ENCODE peak calls at places on chromosomes 4 and X, in seven cellular contexts. One of them, this sample, is unnamed.

GRCh38 chrX:57227691-57228090 is 58.8 kb upstream of the FAAH2 start:
- DNase-seq in H9: peak; percentile 57
- DNase-seq in IMR-90: no peak
- DNase-seq in mesenchymal stem cell: no peak
- DNase-seq in mesendoderm: peak; percentile 23
- DNase-seq in H1: no peak
- DNase-seq in trophoblast cell: no peak
- DNase-seq in this sample: no peak

GRCh38 chr4:108849611-108850406 is 87.0 kb upstream of the ETNPPL start:
- DNase-seq in H9: no peak
- DNase-seq in IMR-90: peak; percentile 80
- DNase-seq in mesenchymal stem cell: peak; percentile 81
- DNase-seq in mesendoderm: no peak
- DNase-seq in H1: no peak
- DNase-seq in trophoblast cell: no peak
- DNase-seq in this sample: no peak

GRCh38 chrX:18291006-18291545 is 63.4 kb downstream of the SCML2 start:
- DNase-seq in H9: no peak
- DNase-seq in IMR-90: peak; percentile 66
- DNase-seq in mesenchymal stem cell: peak; percentile 68
- DNase-seq in mesendoderm: no peak
- DNase-seq in H1: no peak
- DNase-seq in trophoblast cell: no peak
- DNase-seq in this sample: no peak

GRCh38 chr4:81165853-81166430 is 49.1 kb downstream of the PRKG2 start:
- DNase-seq in H9: no peak
- DNase-seq in IMR-90: peak; percentile 11
- DNase-seq in mesenchymal stem cell: no peak
- DNase-seq in mesendoderm: peak; percentile 21
- DNase-seq in H1: no peak
- DNase-seq in trophoblast cell: no peak
- DNase-seq in this sample: no peak

GRCh38 chr4:147837854-147838253 is 106.0 kb downstream of the ARHGAP10 start:
- DNase-seq in H9: no peak
- DNase-seq in IMR-90: no peak
- DNase-seq in mesenchymal stem cell: no peak
- DNase-seq in mesendoderm: no peak
- DNase-seq in H1: no peak
- DNase-seq in trophoblast cell: no peak
- DNase-seq in this sample: no peak

GRCh38 chr4:162761965-162762364 is 404.7 kb downstream of the NAF1 start:
- DNase-seq in H9: no peak
- DNase-seq in IMR-90: no peak
- DNase-seq in mesenchymal stem cell: no peak
- DNase-seq in mesendoderm: no peak
- DNase-seq in H1: no peak
- DNase-seq in trophoblast cell: no peak
- DNase-seq in this sample: no peak

GRCh38 chrX:1389181-1389992 is 2.5 kb downstream of the SLC25A6 start:
- DNase-seq in H9: no peak
- DNase-seq in IMR-90: no peak
- DNase-seq in mesenchymal stem cell: no peak
- DNase-seq in mesendoderm: no peak
- DNase-seq in H1: no peak
- DNase-seq in trophoblast cell: no peak
- DNase-seq in this sample: no peak

GRCh38 chrX:39204945-39205344 is 403.7 kb downstream of the MID1IP1 start:
- DNase-seq in H9: no peak
- DNase-seq in IMR-90: no peak
- DNase-seq in mesenchymal stem cell: peak; percentile 1
- DNase-seq in mesendoderm: no peak
- DNase-seq in H1: no peak
- DNase-seq in trophoblast cell: no peak
- DNase-seq in this sample: no peak

GRCh38 chr4:5267418-5267817 is 216.1 kb downstream of the STK32B start:
- DNase-seq in H9: no peak
- DNase-seq in IMR-90: peak; percentile 25
- DNase-seq in mesenchymal stem cell: peak; percentile 12
- DNase-seq in mesendoderm: no peak
- DNase-seq in H1: no peak
- DNase-seq in trophoblast cell: no peak
- DNase-seq in this sample: no peak

GRCh38 chrX:46849933-46850332 is 13.1 kb downstream of the RP2 start:
- DNase-seq in H9: no peak
- DNase-seq in IMR-90: peak; percentile 34
- DNase-seq in mesenchymal stem cell: peak; percentile 50
- DNase-seq in mesendoderm: no peak
- DNase-seq in H1: no peak
- DNase-seq in trophoblast cell: no peak
- DNase-seq in this sample: no peak

GRCh38 chr4:17068885-17069284 is 170.4 kb upstream of the LDB2 start:
- DNase-seq in H9: no peak
- DNase-seq in IMR-90: no peak
- DNase-seq in mesenchymal stem cell: peak; percentile 18
- DNase-seq in mesendoderm: no peak
- DNase-seq in H1: no peak
- DNase-seq in trophoblast cell: no peak
- DNase-seq in this sample: no peak

GRCh38 chr4:17065821-17066220 is 167.4 kb upstream of the LDB2 start:
- DNase-seq in H9: no peak
- DNase-seq in IMR-90: no peak
- DNase-seq in mesenchymal stem cell: no peak
- DNase-seq in mesendoderm: no peak
- DNase-seq in H1: no peak
- DNase-seq in trophoblast cell: no peak
- DNase-seq in this sample: no peak

GRCh38 chr4:17068396-17068795 is 170.0 kb upstream of the LDB2 start:
- DNase-seq in H9: no peak
- DNase-seq in IMR-90: peak; percentile 38
- DNase-seq in mesenchymal stem cell: peak; percentile 51
- DNase-seq in mesendoderm: no peak
- DNase-seq in H1: no peak
- DNase-seq in trophoblast cell: no peak
- DNase-seq in this sample: no peak

GRCh38 chr4:17066241-17066640 is 167.8 kb upstream of the LDB2 start:
- DNase-seq in H9: no peak
- DNase-seq in IMR-90: peak; percentile 53
- DNase-seq in mesenchymal stem cell: peak; percentile 31
- DNase-seq in mesendoderm: peak; percentile 58
- DNase-seq in H1: no peak
- DNase-seq in trophoblast cell: no peak
- DNase-seq in this sample: no peak

DNA sequence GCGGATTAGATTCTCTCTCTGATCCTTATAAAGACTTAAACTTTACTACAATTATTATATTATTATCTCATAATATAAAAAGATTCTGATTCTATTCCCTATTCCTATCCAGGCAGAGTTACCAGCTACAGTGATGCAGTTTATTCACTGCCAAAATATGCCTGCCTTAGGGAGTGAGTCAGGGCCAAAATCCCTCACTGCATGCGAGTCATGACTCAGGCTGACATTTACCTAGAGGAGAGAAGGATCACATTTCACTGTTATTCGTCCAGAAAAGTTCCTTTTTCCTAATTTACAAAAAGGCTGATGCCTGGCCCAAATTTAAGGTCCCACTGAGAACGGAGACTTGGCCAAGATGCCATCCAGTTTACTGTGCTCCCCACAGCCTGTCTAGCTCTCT is 168.5 kb upstream of the LDB2 start:
- DNase-seq in H9: no peak
- DNase-seq in IMR-90: peak; percentile 94
- DNase-seq in mesenchymal stem cell: peak; percentile 77
- DNase-seq in mesendoderm: peak; percentile 67
- DNase-seq in H1: no peak
- DNase-seq in trophoblast cell: peak; percentile 12
- DNase-seq in this sample: no peak
- H3K23ac ChIP-seq in H9: no peak overlapping the region
- H3K23ac ChIP-seq in IMR-90: peak overlapping the region; percentile 81
- H3K23ac ChIP-seq in mesenchymal stem cell: no peak overlapping the region
- H3K23ac ChIP-seq in mesendoderm: no peak overlapping the region
- H3K23ac ChIP-seq in H1: no peak overlapping the region
- H3K23ac ChIP-seq in trophoblast cell: no peak overlapping the region
- H3K23ac ChIP-seq in this sample: no peak overlapping the region

GRCh38 chr4:150518559-150518958 is 63.4 kb upstream of the MAB21L2 start:
- DNase-seq in H9: no peak
- DNase-seq in IMR-90: peak; percentile 70
- DNase-seq in mesenchymal stem cell: peak; percentile 38
- DNase-seq in mesendoderm: peak; percentile 42
- DNase-seq in H1: no peak
- DNase-seq in trophoblast cell: no peak
- DNase-seq in this sample: no peak

GRCh38 chr4:150510176-150510875 is 71.6 kb upstream of the MAB21L2 start:
- DNase-seq in H9: no peak
- DNase-seq in IMR-90: peak; percentile 86
- DNase-seq in mesenchymal stem cell: peak; percentile 79
- DNase-seq in mesendoderm: no peak
- DNase-seq in H1: no peak
- DNase-seq in trophoblast cell: no peak
- DNase-seq in this sample: peak; percentile 9

GRCh38 chr4:150515135-150515534 is 66.8 kb upstream of the MAB21L2 start:
- DNase-seq in H9: no peak
- DNase-seq in IMR-90: no peak
- DNase-seq in mesenchymal stem cell: no peak
- DNase-seq in mesendoderm: no peak
- DNase-seq in H1: no peak
- DNase-seq in trophoblast cell: no peak
- DNase-seq in this sample: no peak

DNA sequence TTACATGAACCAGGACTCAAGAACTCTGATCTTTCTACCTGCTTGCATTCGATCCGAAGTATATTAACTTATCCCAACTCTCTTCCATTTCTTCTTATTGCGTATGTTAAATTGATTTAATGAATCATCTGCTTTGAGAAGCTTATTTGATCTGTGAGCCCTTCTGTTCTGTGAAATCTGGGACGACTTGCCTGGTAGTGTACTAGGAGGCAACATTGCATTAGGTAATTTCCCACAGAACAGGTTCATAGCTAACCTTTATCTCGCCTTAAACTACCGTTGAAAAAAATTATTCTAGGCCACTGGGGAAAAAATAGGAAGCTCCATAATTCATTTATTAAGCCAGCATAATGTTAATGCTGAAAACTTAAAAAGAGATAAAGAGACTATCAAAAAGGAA is 67.2 kb upstream of the MAB21L2 start:
- DNase-seq in H9: no peak
- DNase-seq in IMR-90: no peak
- DNase-seq in mesenchymal stem cell: no peak
- DNase-seq in mesendoderm: no peak
- DNase-seq in H1: no peak
- DNase-seq in trophoblast cell: no peak
- DNase-seq in this sample: no peak
- H2BK5ac ChIP-seq in H9: no peak overlapping the region
- H2BK5ac ChIP-seq in IMR-90: no peak overlapping the region
- H2BK5ac ChIP-seq in mesenchymal stem cell: no peak overlapping the region
- H2BK5ac ChIP-seq in mesendoderm: no peak overlapping the region
- H2BK5ac ChIP-seq in H1: no peak overlapping the region
- H2BK5ac ChIP-seq in trophoblast cell: no peak overlapping the region
- H2BK5ac ChIP-seq in this sample: no peak overlapping the region

GRCh38 chr4:75432683-75433082 is 81.5 kb downstream of the RCHY1 start:
- DNase-seq in H9: peak; percentile 61
- DNase-seq in IMR-90: peak; percentile 7
- DNase-seq in mesenchymal stem cell: peak; percentile 12
- DNase-seq in mesendoderm: peak; percentile 82
- DNase-seq in H1: no peak
- DNase-seq in trophoblast cell: peak; percentile 3
- DNase-seq in this sample: no peak
- H3K27ac ChIP-seq in H9: no peak overlapping the region
- H3K27ac ChIP-seq in IMR-90: no peak overlapping the region
- H3K27ac ChIP-seq in mesenchymal stem cell: no peak overlapping the region
- H3K27ac ChIP-seq in mesendoderm: no peak overlapping the region
- H3K27ac ChIP-seq in H1: no peak overlapping the region
- H3K27ac ChIP-seq in trophoblast cell: no peak overlapping the region
- H3K27ac ChIP-seq in this sample: no peak overlapping the region

GRCh38 chr4:42736538-42736937 is 79.6 kb upstream of the ATP8A1 start:
- DNase-seq in H9: no peak
- DNase-seq in IMR-90: no peak
- DNase-seq in mesenchymal stem cell: no peak
- DNase-seq in mesendoderm: no peak
- DNase-seq in H1: no peak
- DNase-seq in trophoblast cell: no peak
- DNase-seq in this sample: no peak
- H3K23ac ChIP-seq in H9: no peak overlapping the region
- H3K23ac ChIP-seq in IMR-90: no peak overlapping the region
- H3K23ac ChIP-seq in mesenchymal stem cell: no peak overlapping the region
- H3K23ac ChIP-seq in mesendoderm: no peak overlapping the region
- H3K23ac ChIP-seq in H1: no peak overlapping the region
- H3K23ac ChIP-seq in trophoblast cell: no peak overlapping the region
- H3K23ac ChIP-seq in this sample: no peak overlapping the region

This sample was measured in neuronal stem cell.